ENCODE peak calls at places on chromosomes 5 and 9, in eight cellular contexts. C is AG04450; U is fibroblast of mammary gland; G is RWPE1; W is CD4-positive, alpha-beta T cell; T is HFF-Myc; X is cardiac fibroblast; L is dorsolateral prefrontal cortex. K is an unnamed sample.

GRCh38 chr5:135866044-135866443 is 29.6 kb downstream of the IL9 start:
- DNase-seq in X (no peak), C (no peak), L (no peak), T (no peak), W (no peak), U (no peak), G (no peak), K (no peak)

GRCh38 chr5:147685991-147686390 is 96.5 kb downstream of the JAKMIP2 start:
- DNase-seq in X (no peak), U (peak; percentile 65), C (no peak), L (no peak), W (no peak), G (peak; percentile 20), T (no peak), K (no peak)

GRCh38 chr5:80082731-80083114 is 47.6 kb downstream of the THBS4 start:
- DNase-seq in G (peak; percentile 80), T (peak; percentile 45), C (peak; percentile 36), X (peak; percentile 87), U (peak; percentile 75), W (peak; percentile 37), L (peak; percentile 82), K (peak; percentile 33)

GRCh38 chr9:22052376-22052945 is 43.4 kb upstream of the CDKN2B start:
- DNase-seq in C (peak; percentile 91), W (no peak), L (no peak), U (peak; percentile 100), T (peak; percentile 95), X (peak; percentile 86), G (peak; percentile 89), K (no peak)

GRCh38 chr9:134605351-134605968 is 36.1 kb upstream of the COL5A1 start:
- DNase-seq in C (no peak), T (no peak), U (no peak), W (no peak), L (no peak), X (no peak), G (no peak), K (no peak)

GRCh38 chr5:5675511-5675910 is 253.0 kb downstream of the ICE1 start:
- DNase-seq in T (no peak), X (no peak), G (no peak), W (no peak), U (no peak), L (no peak), C (no peak), K (no peak)

GRCh38 chr5:127313847-127314473 is 23.4 kb downstream of the MEGF10 start:
- DNase-seq in W (peak; percentile 61), X (peak; percentile 69), T (no peak), U (peak; percentile 63), G (peak; percentile 83), C (peak; percentile 13), L (no peak), K (peak; percentile 50)

GRCh38 chr9:100216178-100216787 is 117.2 kb downstream of the INVS start:
- DNase-seq in C (no peak), T (peak; percentile 35), X (peak; percentile 68), L (no peak), G (no peak), U (peak; percentile 75), W (peak; percentile 45), K (peak; percentile 40)

GRCh38 chr9:98168952-98169488 is 23.4 kb downstream of the CORO2A start:
- DNase-seq in X (peak; percentile 71), C (peak; percentile 16), L (no peak), G (peak; percentile 93), T (peak; percentile 15), W (peak; percentile 21), U (peak; percentile 23), K (peak; percentile 35)

GRCh38 chr5:78594014-78594413 is 54.6 kb downstream of the LHFPL2 start:
- DNase-seq in G (no peak), C (no peak), W (no peak), U (no peak), T (no peak), L (no peak), X (no peak), K (no peak)

GRCh38 chr5:78597068-78597857 is 51.3 kb downstream of the LHFPL2 start:
- DNase-seq in C (peak; percentile 70), G (peak; percentile 64), L (no peak), W (no peak), U (peak; percentile 96), X (peak; percentile 84), T (no peak), K (no peak)

GRCh38 chr5:78593465-78593864 is 55.1 kb downstream of the LHFPL2 start:
- DNase-seq in C (no peak), W (no peak), L (no peak), T (no peak), G (no peak), U (no peak), X (no peak), K (no peak)

GRCh38 chr5:78592735-78593386 is 55.7 kb downstream of the LHFPL2 start:
- DNase-seq in W (no peak), X (peak; percentile 38), L (no peak), U (peak; percentile 63), T (no peak), G (no peak), C (no peak), K (no peak)

DNA sequence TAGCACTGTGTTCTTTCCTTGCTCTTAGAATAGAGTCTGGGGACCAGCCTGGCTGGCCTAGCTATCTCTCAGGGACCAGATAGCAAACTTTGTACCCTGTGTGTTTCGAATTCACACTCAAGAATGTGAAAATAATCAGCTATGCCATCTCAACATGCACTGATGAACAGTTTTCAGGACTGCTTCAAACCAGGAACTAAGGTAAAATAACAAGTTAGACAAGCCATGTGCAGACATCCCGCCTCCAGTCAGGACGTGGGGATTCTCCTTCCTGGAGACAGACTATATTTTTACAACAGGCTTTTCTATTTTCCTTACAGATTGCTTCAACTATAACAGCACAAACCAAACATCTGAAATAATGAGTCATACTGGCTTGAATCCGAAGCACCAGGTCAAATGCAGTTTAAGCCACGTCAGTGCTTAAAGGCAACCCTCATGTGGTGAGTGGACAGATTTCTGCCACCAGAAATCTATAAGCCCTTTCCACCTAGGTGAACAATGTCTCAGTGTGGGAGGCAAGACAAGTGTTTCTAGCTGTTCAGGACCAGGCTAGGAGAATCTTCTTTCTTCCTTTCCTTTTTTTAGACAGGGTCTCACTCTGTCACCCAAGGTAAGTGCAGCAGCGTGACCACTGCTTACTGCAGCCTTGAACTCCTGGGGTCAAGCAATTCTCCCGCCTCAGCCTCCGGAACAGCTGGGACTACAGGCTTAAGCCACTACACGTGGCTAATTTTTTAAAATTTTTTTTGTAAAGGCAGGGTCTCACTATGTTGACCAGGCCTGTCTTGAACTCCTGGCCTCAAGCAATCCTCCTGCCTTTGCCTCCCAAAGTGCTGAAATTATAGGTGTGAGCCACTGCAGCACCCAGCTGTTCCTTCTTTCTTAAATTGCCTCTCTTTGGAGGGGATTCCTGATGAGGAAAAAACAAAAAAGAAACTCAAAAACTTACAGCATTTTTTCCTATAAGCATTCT is 53.3 kb downstream of the LHFPL2 start:
- DNase-seq in L (no peak), X (peak; percentile 97), G (peak; percentile 96), U (peak; percentile 99), C (peak; percentile 97), T (peak; percentile 96), W (no peak), K (no peak)
- TF ChIP-seq CTCF in L (no peak), X (no peak), G (no peak), U (peak; percentile 8), C (no peak), T (no peak), W (no peak), K (no peak)

DNA sequence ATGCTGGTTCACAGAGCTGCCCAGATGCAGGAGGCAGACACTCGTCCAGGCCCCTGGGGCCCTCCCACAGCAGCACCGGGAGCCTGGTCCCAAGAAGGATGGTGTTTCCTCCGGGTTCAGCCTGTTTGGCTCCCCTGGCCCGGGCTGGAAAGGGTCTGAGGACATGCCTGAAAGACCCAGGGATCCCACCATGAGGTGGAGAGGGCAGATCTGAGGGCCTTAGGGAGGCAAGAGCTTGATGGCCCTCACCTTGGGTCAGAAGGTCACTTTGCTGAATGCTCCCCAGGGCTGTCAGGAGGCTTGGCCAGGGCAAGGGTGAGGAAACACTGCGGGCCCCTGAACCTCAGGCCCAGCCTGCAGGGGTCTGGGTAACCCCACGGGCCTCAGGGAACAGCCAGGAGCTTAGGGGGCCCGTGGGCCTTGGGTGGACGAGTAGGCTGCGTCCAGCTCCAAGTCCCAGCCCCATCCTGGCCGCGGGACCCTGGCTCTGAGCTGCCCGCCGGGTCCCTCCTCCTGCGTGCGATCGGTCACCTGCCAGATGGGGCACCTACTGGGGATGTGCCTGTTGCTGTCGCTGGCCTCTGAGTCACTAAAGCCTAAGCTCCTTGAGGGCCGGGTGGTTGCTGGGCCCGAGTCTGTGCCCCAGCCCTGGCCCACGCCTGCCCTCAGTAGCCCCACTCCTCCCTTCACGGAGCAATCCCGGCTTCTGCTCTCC is 106.2 kb downstream of the ZNF354C start:
- DNase-seq in T (no peak), C (no peak), W (no peak), U (no peak), L (peak; percentile 37), X (no peak), G (no peak), K (no peak)
- TF ChIP-seq CTCF in T (no peak), C (no peak), W (no peak), U (no peak), L (no peak), X (no peak), G (no peak), K (no peak)

DNA sequence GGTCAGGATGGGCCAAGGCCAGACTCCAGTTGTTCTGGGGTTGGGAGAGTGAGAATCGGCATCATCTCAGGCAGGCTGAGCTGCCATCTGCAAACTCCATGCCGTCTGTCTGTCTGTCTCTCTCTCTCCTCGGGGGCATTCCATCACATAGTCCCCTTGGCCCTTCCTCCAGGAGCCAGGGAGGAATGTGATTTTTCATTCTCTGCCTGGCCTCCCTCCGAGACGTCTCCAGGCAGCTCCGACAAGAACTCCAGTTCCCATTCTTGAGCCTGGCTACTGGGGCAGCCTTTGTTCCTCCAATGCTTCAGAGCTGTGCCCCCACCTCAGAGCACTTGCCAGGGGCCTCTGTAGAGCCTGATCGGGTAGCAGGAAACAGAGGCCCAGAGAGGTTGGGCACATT is 73.9 kb downstream of the COL27A1 start:
- DNase-seq in U (no peak), L (no peak), C (no peak), T (no peak), W (no peak), G (no peak), X (no peak), K (no peak)
- TF ChIP-seq CTCF in U (no peak), L (no peak), C (no peak), T (no peak), W (no peak), G (no peak), X (no peak), K (no peak)

GRCh38 chr9:4515958-4516375 is 25.7 kb downstream of the SLC1A1 start:
- DNase-seq in G (no peak), U (peak; percentile 29), X (peak; percentile 47), T (no peak), C (no peak), W (no peak), L (no peak), K (no peak)

GRCh38 chr9:4514252-4515128 is 24.2 kb downstream of the SLC1A1 start:
- DNase-seq in G (no peak), U (no peak), L (no peak), W (no peak), T (no peak), C (no peak), X (no peak), K (no peak)

GRCh38 chr9:4519604-4520003 is 29.3 kb downstream of the SLC1A1 start:
- DNase-seq in W (no peak), X (no peak), U (peak; percentile 17), G (no peak), C (no peak), T (no peak), L (no peak), K (no peak)

DNA sequence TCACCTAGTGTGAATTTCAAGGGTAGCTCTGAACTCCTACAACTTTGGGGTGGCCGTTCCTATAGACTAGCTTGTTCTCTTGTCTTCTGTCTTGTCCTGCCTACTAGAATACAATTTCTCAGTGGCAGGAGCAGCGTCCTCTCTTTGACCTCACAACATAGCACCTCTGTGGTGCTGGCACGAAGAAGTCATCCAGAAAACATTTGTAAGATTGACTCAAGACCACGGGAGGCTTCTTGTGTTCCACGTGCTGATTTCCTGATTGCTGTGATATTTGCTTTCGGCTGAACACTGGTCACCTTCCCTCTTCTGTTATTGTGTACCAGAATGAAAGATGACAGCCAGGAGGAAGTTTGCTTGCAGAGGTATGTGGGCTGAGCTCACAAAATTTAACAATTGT is 27.0 kb downstream of the SLC1A1 start:
- DNase-seq in L (no peak), C (no peak), G (no peak), X (no peak), U (peak; percentile 14), T (no peak), W (no peak), K (no peak)
- TF ChIP-seq CTCF in L (no peak), C (no peak), G (no peak), X (no peak), U (no peak), T (no peak), W (no peak), K (no peak)